ENCODE peak calls at places on chromosomes 12 and 14, in ten cellular contexts. O is fibroblast of pulmonary artery, C is mucosa of descending colon, D is pons, G is WTC11, B is endothelial cell, Y is posterior vena cava, N is psoas muscle, V is neural progenitor cell, Q is ureter. M is an unnamed sample.

GRCh38 chr12:12723147-12723680 is 6.0 kb downstream of the CDKN1B start:
- DNase-seq in Y (no peak), Q (no peak), C (no peak), V (no peak), O (no peak), B (no peak), N (no peak), D (no peak), G (no peak), M (no peak)

GRCh38 chr14:100832311-100832960 is 6.5 kb downstream of the MEG3 start:
- DNase-seq in D (no peak), Y (peak; percentile 26), N (no peak), G (no peak), Q (no peak), O (no peak), B (no peak), C (no peak), V (peak; percentile 94), M (no peak)

GRCh38 chr12:3353621-3354020 is 137.4 kb upstream of the PRMT8 start:
- DNase-seq in Y (no peak), V (no peak), O (no peak), D (no peak), G (no peak), N (no peak), C (no peak), Q (no peak), B (no peak), M (no peak)

GRCh38 chr14:45199246-45199645 is 53.8 kb downstream of the MIS18BP1 start:
- DNase-seq in C (no peak), N (no peak), O (peak; percentile 51), G (no peak), V (no peak), D (no peak), Q (no peak), B (no peak), Y (no peak), M (no peak)

GRCh38 chr12:52650520-52651081 is 1.4 kb downstream of the KRT2 start:
- DNase-seq in C (no peak), V (no peak), B (no peak), G (no peak), N (no peak), D (no peak), Y (no peak), O (no peak), Q (no peak), M (no peak)

GRCh38 chr14:49971156-49972141 is 78.6 kb downstream of the ARF6 start:
- DNase-seq in B (no peak), V (no peak), G (no peak), D (peak; percentile 71), N (no peak), O (peak; percentile 78), C (no peak), Y (no peak), Q (no peak), M (peak; percentile 63)

GRCh38 chr14:65933400-65934068 is 521.0 kb downstream of the FUT8 start:
- DNase-seq in G (no peak), O (peak; percentile 1), V (no peak), Y (no peak), C (no peak), D (no peak), B (no peak), Q (no peak), N (no peak), M (no peak)

GRCh38 chr14:104437703-104438102 is 141.9 kb upstream of the C14orf180 start:
- DNase-seq in G (no peak), O (no peak), D (no peak), C (no peak), V (no peak), Q (no peak), B (no peak), Y (peak; percentile 58), N (no peak), M (no peak)

GRCh38 chr14:56173360-56173922 is 55.2 kb downstream of the PELI2 start:
- DNase-seq in Y (no peak), V (no peak), N (no peak), Q (no peak), G (no peak), D (no peak), O (no peak), B (no peak), C (no peak), M (no peak)

GRCh38 chr14:69708586-69709169 is 58.3 kb upstream of the SRSF5 start:
- DNase-seq in G (peak; percentile 66), D (peak; percentile 81), N (no peak), B (no peak), V (peak; percentile 83), Q (no peak), Y (peak; percentile 64), C (no peak), O (no peak), M (peak; percentile 29)

GRCh38 chr12:56935752-56936151 is 1.5 kb upstream of the SDR9C7 start:
- DNase-seq in D (no peak), C (no peak), N (no peak), O (no peak), Y (no peak), B (no peak), Q (no peak), V (no peak), G (no peak), M (no peak)

GRCh38 chr14:21428930-21429329 is 27.0 kb downstream of the CHD8 start:
- DNase-seq in G (no peak), N (peak; percentile 45), B (no peak), C (no peak), V (no peak), Q (no peak), Y (no peak), D (no peak), O (no peak), M (no peak)

GRCh38 chr12:65603428-65604351 is 220.6 kb upstream of the HMGA2 start:
- DNase-seq in N (no peak), G (no peak), C (peak; percentile 27), B (no peak), V (peak; percentile 44), D (peak; percentile 8), Y (no peak), O (peak; percentile 87), Q (no peak), M (peak; percentile 11)

GRCh38 chr14:102776761-102777710 is at the start of gene TRAF3:
- DNase-seq in C (peak; percentile 81), B (peak; percentile 60), Q (peak; percentile 69), G (peak; percentile 48), O (peak; percentile 79), D (peak; percentile 56), N (peak; percentile 69), Y (peak; percentile 90), V (peak; percentile 83), M (peak; percentile 76)

GRCh38 chr14:99551034-99551922 is 52.7 kb downstream of the CCDC85C start:
- DNase-seq in V (no peak), G (no peak), B (no peak), Y (no peak), O (no peak), Q (no peak), C (no peak), D (no peak), N (no peak), M (no peak)

GRCh38 chr12:14952295-14952995 is 9.0 kb downstream of the ARHGDIB start:
- DNase-seq in B (no peak), Y (no peak), G (no peak), V (no peak), N (no peak), C (no peak), O (peak; percentile 98), Q (no peak), D (peak; percentile 30), M (peak; percentile 26)

GRCh38 chr12:27907766-27908165 is 64.8 kb downstream of the PTHLH start:
- DNase-seq in G (no peak), N (no peak), Y (no peak), D (no peak), B (no peak), O (no peak), C (no peak), V (no peak), Q (no peak), M (no peak)

GRCh38 chr12:124738636-124739467 is 124.8 kb downstream of the SCARB1 start:
- DNase-seq in V (peak; percentile 76), Q (no peak), G (no peak), Y (no peak), B (no peak), N (no peak), C (no peak), O (no peak), D (no peak), M (no peak)

GRCh38 chr14:95524706-95525512 is 8.5 kb upstream of the SYNE3 start:
- DNase-seq in V (no peak), C (no peak), O (no peak), Y (no peak), B (no peak), D (no peak), G (no peak), N (no peak), Q (no peak), M (no peak)

GRCh38 chr12:94763461-94763860 is 113.1 kb upstream of the TMCC3 start:
- DNase-seq in Y (no peak), Q (no peak), O (no peak), B (no peak), C (no peak), D (no peak), V (no peak), N (no peak), G (no peak), M (no peak)

GRCh38 chr12:68470664-68471328 is 138.6 kb upstream of the MDM1 start:
- DNase-seq in Y (no peak), B (no peak), C (no peak), G (no peak), V (no peak), D (no peak), O (no peak), Q (no peak), N (no peak), M (no peak)

GRCh38 chr12:113788020-113788856 is 177.9 kb downstream of the RBM19 start:
- DNase-seq in N (no peak), V (no peak), C (no peak), G (no peak), B (no peak), Q (no peak), Y (no peak), D (no peak), O (peak; percentile 33), M (no peak)

GRCh38 chr12:113119980-113120669 is 15.4 kb downstream of the RASAL1 start:
- DNase-seq in O (no peak), Q (no peak), N (no peak), D (no peak), B (peak; percentile 22), V (peak; percentile 36), G (no peak), C (no peak), Y (no peak), M (no peak)

GRCh38 chr14:58238252-58239247 is 6.1 kb upstream of the PSMA3 start:
- DNase-seq in C (peak; percentile 40), Y (peak; percentile 60), D (peak; percentile 21), O (peak; percentile 42), Q (no peak), N (no peak), V (no peak), G (no peak), B (no peak), M (no peak)

GRCh38 chr12:42794811-42795210 is 205.3 kb upstream of the PRICKLE1 start:
- DNase-seq in C (no peak), D (no peak), N (no peak), Q (no peak), O (no peak), V (no peak), B (no peak), G (no peak), Y (no peak), M (no peak)

GRCh38 chr14:104111301-104112112 is 26.0 kb downstream of the ASPG start:
- DNase-seq in B (no peak), N (peak; percentile 6), G (peak; percentile 9), O (no peak), C (peak; percentile 36), V (no peak), D (no peak), Y (peak; percentile 76), Q (no peak), M (peak; percentile 28)

GRCh38 chr14:104394606-104394910 is 185.0 kb upstream of the C14orf180 start:
- DNase-seq in O (no peak), V (no peak), N (no peak), D (no peak), C (no peak), B (no peak), Q (no peak), G (no peak), Y (peak; percentile 71), M (no peak)

GRCh38 chr12:13504736-13505135 is 308.2 kb downstream of the EMP1 start:
- DNase-seq in B (no peak), Y (no peak), V (no peak), Q (no peak), G (no peak), C (no peak), N (no peak), D (no peak), O (no peak), M (no peak)